ENCODE peak calls at places on chromosomes 4 and X, in seven cellular contexts. F is fibroblast of lung; I is CD4-positive, alpha-beta T cell; L is ovary; P is IMR-90; N is kidney; W is cardiac muscle cell. C is an unnamed sample.

GRCh38 chr4:144582105-144582850 is 63.7 kb upstream of the HHIP start:
- DNase-seq in F (no peak), I (no peak), L (no peak), P (peak), N (no peak), W (no peak), C (no peak)

GRCh38 chr4:39855909-39856512 is 121.7 kb downstream of the PDS5A start:
- DNase-seq in F (peak), I (no peak), L (no peak), P (peak), N (no peak), W (no peak), C (no peak)

GRCh38 chrX:31420302-31420701 is 348.5 kb upstream of the FTHL17 start:
- DNase-seq in F (no peak), I (no peak), L (no peak), P (no peak), N (no peak), W (no peak), C (peak)

GRCh38 chr4:13887010-13887409 is 259.5 kb upstream of the BOD1L1 start:
- DNase-seq in F (no peak), I (no peak), L (no peak), P (no peak), N (no peak), W (no peak), C (no peak)

GRCh38 chrX:25144043-25144940 is 128.5 kb upstream of the ARX start:
- DNase-seq in F (peak), I (peak), L (peak), P (peak), N (peak), W (peak), C (peak)

GRCh38 chr4:157713342-157713741 is 459.5 kb downstream of the GASK1B start:
- DNase-seq in F (no peak), I (no peak), L (no peak), P (no peak), N (no peak), W (no peak), C (no peak)

GRCh38 chrX:72262077-72262476 is 15.0 kb downstream of the RPS4X start:
- DNase-seq in F (no peak), I (no peak), L (no peak), P (no peak), N (no peak), W (no peak), C (no peak)

GRCh38 chrX:140672840-140673731 is 36.5 kb upstream of the LINC00632 start:
- DNase-seq in F (no peak), I (no peak), L (no peak), P (no peak), N (no peak), W (no peak), C (no peak)

GRCh38 chr4:6322761-6323566 is 53.3 kb downstream of the WFS1 start:
- DNase-seq in F (no peak), I (no peak), L (no peak), P (no peak), N (no peak), W (no peak), C (no peak)

GRCh38 chr4:70544279-70544870 is 26.0 kb downstream of the AMTN start:
- DNase-seq in F (peak), I (no peak), L (no peak), P (peak), N (no peak), W (peak), C (no peak)

GRCh38 chrX:10922158-10922557 is 189.0 kb upstream of the HCCS start:
- DNase-seq in F (peak), I (no peak), L (no peak), P (peak), N (no peak), W (no peak), C (no peak)

GRCh38 chr4:56330691-56331090 is 56.6 kb downstream of the AASDH start:
- DNase-seq in F (peak), I (no peak), L (no peak), P (peak), N (no peak), W (no peak), C (no peak)

GRCh38 chr4:3729885-3730226 is 36.3 kb upstream of the ADRA2C start:
- DNase-seq in F (no peak), I (no peak), L (no peak), P (no peak), N (no peak), W (no peak), C (no peak)

GRCh38 chrX:65871671-65872311 is 168.1 kb downstream of the VSIG4 start:
- DNase-seq in F (no peak), I (no peak), L (no peak), P (no peak), N (no peak), W (no peak), C (peak)

DNA sequence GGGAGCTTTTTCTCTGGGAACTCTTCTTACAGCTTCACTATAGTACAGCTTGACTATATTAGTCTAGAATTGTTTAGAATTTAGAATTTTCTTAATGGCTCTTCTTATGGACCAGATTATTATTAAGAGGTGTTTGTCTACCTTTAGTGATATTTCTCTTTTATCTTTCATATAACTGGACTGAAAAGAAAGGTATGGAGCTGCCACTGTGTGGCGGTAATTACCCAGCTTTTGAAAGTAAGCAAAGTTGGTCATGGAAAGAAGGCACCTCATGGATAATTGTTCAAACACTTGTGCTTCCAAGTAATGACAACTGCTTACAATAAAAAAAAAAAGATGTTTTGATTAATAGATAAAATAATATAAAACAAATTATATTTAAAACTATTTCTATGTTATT is 1112.5 kb downstream of the TECRL start:
- DNase-seq in F (no peak), I (no peak), L (no peak), P (no peak), N (no peak), W (peak), C (no peak)
- TF ChIP-seq CTCF in F (no peak), I (no peak), L (no peak), P (no peak), N (no peak), W (no peak), C (no peak)

GRCh38 chrX:152343306-152343705 is 107.8 kb downstream of the GABRA3 start:
- DNase-seq in F (no peak), I (no peak), L (no peak), P (no peak), N (no peak), W (peak), C (no peak)
- TF ChIP-seq CTCF in F (no peak), I (no peak), L (no peak), P (no peak), N (no peak), W (no peak), C (no peak)

DNA sequence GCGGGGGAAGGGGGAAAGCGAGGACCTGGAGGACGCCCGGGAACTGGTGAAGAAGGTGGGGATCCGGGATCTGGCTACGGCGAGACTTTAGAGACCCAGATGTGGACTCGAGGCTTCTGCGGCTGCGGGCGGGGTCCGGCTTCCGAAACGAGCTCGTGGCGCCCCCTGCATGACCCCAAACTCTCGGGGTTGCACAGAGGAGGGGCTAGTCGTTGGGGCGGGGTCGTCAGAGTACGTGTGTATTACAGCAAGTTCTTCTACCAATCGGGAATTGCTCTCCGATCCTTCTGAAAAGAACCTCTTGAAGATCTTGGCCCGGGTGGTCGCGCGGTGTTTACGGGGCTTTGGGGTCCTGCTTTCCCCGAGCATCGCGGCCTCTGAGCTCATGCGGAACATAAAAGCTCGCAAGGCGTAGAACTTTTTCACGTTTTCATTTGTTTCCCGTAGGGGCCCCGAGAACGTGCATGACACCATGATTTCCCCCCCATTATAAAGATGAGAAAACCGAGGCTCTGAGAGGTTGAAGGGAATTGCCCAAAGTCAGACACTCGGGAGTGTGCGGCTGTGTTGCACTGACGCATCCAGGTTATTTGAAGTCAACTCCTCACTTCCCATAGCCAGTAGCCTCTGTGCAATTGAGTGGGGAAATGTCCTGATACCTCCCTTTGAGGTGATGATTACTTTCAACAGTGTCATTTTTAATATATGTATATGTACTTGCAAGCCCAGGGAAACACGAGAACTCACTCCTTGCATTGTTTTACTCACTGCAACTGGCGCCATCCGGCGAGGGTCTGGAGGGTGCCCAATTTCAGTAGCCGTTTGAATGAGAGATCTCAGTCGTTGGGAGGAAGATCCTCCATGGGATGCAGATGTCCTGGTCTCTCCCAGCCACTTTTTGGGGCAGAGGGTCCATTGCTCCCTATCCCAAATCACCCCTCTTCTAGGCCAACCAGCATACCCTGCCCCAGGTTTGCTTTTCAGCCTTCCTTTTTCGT is at the start of gene BEND4:
- DNase-seq in F (no peak), I (no peak), L (no peak), P (no peak), N (no peak), W (no peak), C (peak)
- TF ChIP-seq CTCF in F (no peak), I (no peak), L (no peak), P (no peak), N (no peak), W (no peak), C (no peak)

GRCh38 chr4:12724520-12724919 is 759.6 kb downstream of the RAB28 start:
- DNase-seq in F (no peak), I (no peak), L (no peak), P (no peak), N (no peak), W (peak), C (no peak)
- TF ChIP-seq CTCF in F (no peak), I (peak), L (peak), P (peak), N (peak), W (peak), C (peak)

DNA sequence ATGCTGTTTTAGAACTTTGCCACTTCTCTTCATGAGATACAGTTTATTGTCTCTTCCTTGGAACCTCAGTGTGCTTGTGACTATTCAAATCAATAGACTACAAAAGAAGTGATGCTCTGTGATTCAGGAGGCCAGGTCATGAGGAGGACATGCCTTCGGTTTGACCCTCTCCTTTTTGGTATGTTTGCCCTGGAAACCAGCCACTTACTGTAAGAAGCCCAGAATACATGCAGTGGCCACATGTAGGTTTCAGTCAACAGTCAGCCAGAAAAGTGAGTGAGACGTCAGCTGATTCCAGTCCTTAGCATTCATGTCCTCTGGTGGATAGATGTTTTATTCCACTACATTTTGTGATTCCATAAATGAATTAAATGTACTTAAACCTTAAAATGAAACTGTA is 328.7 kb downstream of the PCDH18 start:
- DNase-seq in F (peak), I (no peak), L (no peak), P (peak), N (no peak), W (no peak), C (no peak)
- TF ChIP-seq CTCF in F (no peak), I (no peak), L (no peak), P (no peak), N (no peak), W (no peak), C (no peak)

DNA sequence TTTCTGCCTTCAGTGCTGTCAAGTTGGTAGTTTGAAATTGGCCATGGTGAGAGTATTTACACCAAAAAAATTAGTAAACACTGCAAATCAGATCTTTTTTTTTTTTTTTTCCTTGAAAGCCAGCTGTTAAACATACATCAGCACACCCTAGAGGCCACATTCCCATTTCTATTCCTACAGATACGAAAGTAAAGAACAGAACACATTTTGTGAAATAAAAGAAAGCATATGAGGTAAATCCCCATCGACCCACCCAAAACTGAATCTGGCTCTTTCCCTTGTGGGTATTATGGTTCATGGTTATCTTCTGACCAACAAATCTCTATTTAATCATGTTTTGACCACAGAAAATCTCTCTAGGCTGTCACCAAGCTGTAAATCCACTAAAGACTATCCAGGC is 41.8 kb upstream of the AP1AR start:
- DNase-seq in F (peak), I (no peak), L (no peak), P (peak), N (no peak), W (no peak), C (no peak)
- TF ChIP-seq CTCF in F (peak), I (no peak), L (no peak), P (peak), N (no peak), W (peak), C (no peak)

GRCh38 chrX:49910344-49910743 is 12.1 kb upstream of the CLCN5 start:
- DNase-seq in F (no peak), I (no peak), L (no peak), P (no peak), N (no peak), W (no peak), C (peak)

GRCh38 chrX:49915352-49916222 is 6.8 kb upstream of the CLCN5 start:
- DNase-seq in F (peak), I (peak), L (no peak), P (peak), N (no peak), W (peak), C (peak)

GRCh38 chrX:49912086-49912485 is 10.3 kb upstream of the CLCN5 start:
- DNase-seq in F (no peak), I (no peak), L (no peak), P (no peak), N (no peak), W (no peak), C (no peak)

DNA sequence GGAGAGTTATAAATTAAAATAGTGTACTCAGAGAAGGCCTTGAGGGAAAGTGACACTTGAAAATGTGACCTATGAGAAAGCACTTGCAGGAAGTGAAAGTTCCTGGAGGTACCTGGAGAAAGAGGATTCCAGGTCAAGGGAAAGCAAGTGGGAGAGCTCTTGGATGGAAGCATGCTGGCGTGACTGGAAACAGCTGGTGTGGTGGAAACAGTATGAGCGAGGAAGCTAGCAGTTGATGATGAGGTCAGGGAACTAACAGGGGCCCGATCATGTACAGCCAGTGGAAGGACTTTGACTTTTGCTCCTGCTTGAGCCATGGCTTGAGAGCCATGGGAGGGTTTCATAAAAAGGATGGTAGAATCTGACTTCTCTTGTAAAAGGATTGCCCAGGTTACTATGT is 9.5 kb upstream of the CLCN5 start:
- DNase-seq in F (no peak), I (no peak), L (no peak), P (peak), N (no peak), W (no peak), C (no peak)
- TF ChIP-seq CTCF in F (no peak), I (no peak), L (no peak), P (no peak), N (no peak), W (no peak), C (no peak)

GRCh38 chr4:54840992-54841768 is 183.4 kb downstream of the KIT start:
- DNase-seq in F (peak), I (no peak), L (no peak), P (peak), N (no peak), W (peak), C (no peak)
- TF ChIP-seq CTCF in F (peak), I (no peak), L (no peak), P (peak), N (peak), W (no peak), C (no peak)

C was measured in GM20000.